ENCODE peak calls at places on chromosomes 2 and 18, in six cellular contexts. O is tibial artery, J is A549, E is ovary, S is endothelial cell of umbilical vein, B is IMR-90. P is an unnamed sample.

GRCh38 chr2:197869501-197870111 is 65.2 kb downstream of the PLCL1 start:
- DNase-seq in O (no peak), J (no peak), E (no peak), S (no peak), B (no peak), P (peak; percentile 44)

GRCh38 chr2:8197101-8197500 is 484.8 kb upstream of the ID2 start:
- DNase-seq in O (no peak), J (no peak), E (no peak), S (no peak), B (peak; percentile 86), P (peak; percentile 88)

GRCh38 chr2:100065029-100065428 is 77.4 kb downstream of the AFF3 start:
- DNase-seq in O (no peak), J (no peak), E (no peak), S (no peak), B (no peak), P (no peak)

GRCh38 chr2:240170354-240170735 is 29.9 kb upstream of the OTOS start:
- DNase-seq in O (no peak), J (no peak), E (no peak), S (no peak), B (peak; percentile 25), P (no peak)

GRCh38 chr18:76397631-76398030 is 97.4 kb downstream of the ZNF516 start:
- DNase-seq in O (no peak), J (no peak), E (no peak), S (no peak), B (no peak), P (no peak)

GRCh38 chr2:234953116-234954031 is 1.6 kb downstream of the SH3BP4 start:
- DNase-seq in O (no peak), J (no peak), E (peak; percentile 56), S (peak; percentile 47), B (no peak), P (peak; percentile 33)

GRCh38 chr18:48597110-48597509 is 58.3 kb downstream of the CTIF start:
- DNase-seq in O (no peak), J (no peak), E (no peak), S (no peak), B (no peak), P (no peak)

GRCh38 chr2:105757361-105757933 is 12.7 kb downstream of the NCK2 start:
- DNase-seq in O (no peak), J (no peak), E (no peak), S (no peak), B (no peak), P (no peak)

GRCh38 chr18:23719634-23720201 is 30.5 kb downstream of the LAMA3 start:
- DNase-seq in O (no peak), J (peak; percentile 95), E (no peak), S (peak; percentile 88), B (peak; percentile 98), P (peak; percentile 99)

GRCh38 chr18:61394983-61395382 is 61.8 kb downstream of the CDH20 start:
- DNase-seq in O (no peak), J (no peak), E (no peak), S (no peak), B (no peak), P (no peak)

GRCh38 chr2:70947556-70948184 is 12.0 kb downstream of the ATP6V1B1 start:
- DNase-seq in O (no peak), J (no peak), E (no peak), S (peak; percentile 65), B (peak; percentile 75), P (peak; percentile 74)

GRCh38 chr2:229586746-229587705 is 127.3 kb downstream of the DNER start:
- DNase-seq in O (peak; percentile 75), J (peak; percentile 77), E (peak; percentile 90), S (peak; percentile 53), B (peak; percentile 60), P (peak; percentile 90)

GRCh38 chr2:4354678-4355077 is 651.3 kb downstream of the DCDC2C start:
- DNase-seq in O (no peak), J (peak; percentile 39), E (no peak), S (peak; percentile 69), B (no peak), P (no peak)

GRCh38 chr18:8529609-8530008 is 79.6 kb upstream of the RAB12 start:
- DNase-seq in O (no peak), J (no peak), E (no peak), S (no peak), B (no peak), P (no peak)

GRCh38 chr2:188404341-188405004 is 112.8 kb downstream of the GULP1 start:
- DNase-seq in O (no peak), J (no peak), E (no peak), S (no peak), B (peak; percentile 56), P (peak; percentile 12)

GRCh38 chr2:9057939-9058761 is 54.7 kb upstream of the MBOAT2 start:
- DNase-seq in O (no peak), J (peak; percentile 66), E (no peak), S (no peak), B (peak; percentile 89), P (peak; percentile 93)

GRCh38 chr2:64645014-64645418 is 8.7 kb downstream of the SERTAD2 start:
- DNase-seq in O (peak; percentile 58), J (peak; percentile 75), E (peak; percentile 75), S (peak; percentile 80), B (peak; percentile 68), P (peak; percentile 67)

GRCh38 chr2:1790473-1790872 is 46.2 kb upstream of the PXDN start:
- DNase-seq in O (no peak), J (no peak), E (no peak), S (no peak), B (no peak), P (no peak)

GRCh38 chr2:24881623-24882022 is 38.4 kb downstream of the ADCY3 start:
- DNase-seq in O (no peak), J (no peak), E (no peak), S (no peak), B (no peak), P (no peak)

GRCh38 chr2:34729845-34730244 is 1130.7 kb upstream of the FAM98A start:
- DNase-seq in O (no peak), J (no peak), E (no peak), S (no peak), B (no peak), P (no peak)

GRCh38 chr2:8546319-8547283 is 135.3 kb upstream of the ID2 start:
- DNase-seq in O (no peak), J (no peak), E (no peak), S (no peak), B (no peak), P (no peak)

GRCh38 chr18:23588836-23589560 is 2.7 kb upstream of the NPC1 start:
- DNase-seq in O (no peak), J (no peak), E (no peak), S (no peak), B (no peak), P (peak; percentile 18)

GRCh38 chr2:10253596-10254372 is 48.9 kb upstream of the HPCAL1 start:
- DNase-seq in O (no peak), J (no peak), E (no peak), S (no peak), B (no peak), P (no peak)

GRCh38 chr2:82139979-82140611 is 1835.5 kb upstream of the LRRTM1 start:
- DNase-seq in O (no peak), J (no peak), E (no peak), S (no peak), B (no peak), P (no peak)

GRCh38 chr2:101753207-101753616 is 55.7 kb downstream of the MAP4K4 start:
- DNase-seq in O (no peak), J (no peak), E (no peak), S (no peak), B (peak; percentile 46), P (no peak)

DNA sequence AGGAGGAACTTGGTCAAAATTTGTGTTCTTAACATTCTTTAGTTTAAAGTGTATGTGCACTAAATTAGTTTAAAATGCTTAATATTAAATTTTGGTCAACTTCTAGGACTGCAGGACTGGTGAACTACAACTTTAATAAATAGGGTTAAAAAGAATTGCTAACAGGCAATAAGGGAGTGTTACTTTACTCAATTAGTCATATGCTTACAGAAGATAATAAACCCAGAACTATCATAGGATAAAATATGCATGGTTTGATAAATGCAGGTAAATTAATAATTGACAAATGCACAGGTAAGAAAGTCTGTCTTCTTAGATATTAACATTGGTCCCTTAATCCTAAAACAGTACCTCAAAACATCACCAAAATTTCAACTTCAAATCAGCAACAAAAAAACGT is 20.6 kb downstream of the FARSB start:
- DNase-seq in O (no peak), J (no peak), E (no peak), S (no peak), B (no peak), P (no peak)
- TF ChIP-seq CTCF in O (no peak), J (no peak), E (no peak), S (no peak), B (no peak), P (no peak)

GRCh38 chr2:16774980-16775963 is 109.6 kb upstream of the CYRIA start:
- DNase-seq in O (no peak), J (peak; percentile 30), E (no peak), S (no peak), B (no peak), P (peak; percentile 17)
- H3K4me3 ChIP-seq in O (no peak overlapping the region), J (no peak overlapping the region), E (no peak overlapping the region), S (no peak overlapping the region), B (no peak overlapping the region), P (no peak overlapping the region)

DNA sequence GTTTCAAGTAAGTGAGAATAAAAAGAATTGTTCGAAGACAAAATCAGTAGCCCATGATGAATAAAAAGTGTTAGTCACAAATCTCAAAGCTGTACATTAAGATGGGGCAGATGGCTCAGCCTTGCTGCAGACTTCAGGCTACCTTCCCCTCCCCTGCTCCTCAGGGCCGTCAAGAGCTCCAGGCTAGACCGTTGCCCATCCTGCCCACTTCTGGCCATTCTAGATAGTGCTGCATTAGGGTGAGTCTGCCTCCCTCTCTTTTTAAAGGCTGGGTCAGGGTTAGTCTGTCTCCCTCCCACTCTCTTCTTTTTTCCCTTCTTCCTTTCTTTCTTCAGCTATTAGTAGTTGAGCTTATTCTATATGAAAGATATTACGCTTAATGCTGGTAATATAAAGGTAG is 86.0 kb downstream of the MAPRE2 start:
- DNase-seq in O (no peak), J (peak; percentile 38), E (no peak), S (peak; percentile 21), B (peak; percentile 8), P (peak; percentile 25)
- TF ChIP-seq CTCF in O (no peak), J (no peak), E (no peak), S (no peak), B (peak; percentile 11), P (peak; percentile 42)

GRCh38 chr2:12510070-12510469 is 206.7 kb upstream of the TRIB2 start:
- DNase-seq in O (no peak), J (no peak), E (no peak), S (no peak), B (no peak), P (no peak)

GRCh38 chr2:12502759-12503158 is 214.0 kb upstream of the TRIB2 start:
- DNase-seq in O (no peak), J (no peak), E (no peak), S (no peak), B (peak; percentile 71), P (peak; percentile 83)

GRCh38 chr2:12506846-12507245 is 209.9 kb upstream of the TRIB2 start:
- DNase-seq in O (no peak), J (no peak), E (no peak), S (no peak), B (peak; percentile 14), P (peak; percentile 22)

GRCh38 chr2:12504443-12504842 is 212.3 kb upstream of the TRIB2 start:
- DNase-seq in O (no peak), J (no peak), E (no peak), S (peak; percentile 43), B (peak; percentile 57), P (peak; percentile 42)

DNA sequence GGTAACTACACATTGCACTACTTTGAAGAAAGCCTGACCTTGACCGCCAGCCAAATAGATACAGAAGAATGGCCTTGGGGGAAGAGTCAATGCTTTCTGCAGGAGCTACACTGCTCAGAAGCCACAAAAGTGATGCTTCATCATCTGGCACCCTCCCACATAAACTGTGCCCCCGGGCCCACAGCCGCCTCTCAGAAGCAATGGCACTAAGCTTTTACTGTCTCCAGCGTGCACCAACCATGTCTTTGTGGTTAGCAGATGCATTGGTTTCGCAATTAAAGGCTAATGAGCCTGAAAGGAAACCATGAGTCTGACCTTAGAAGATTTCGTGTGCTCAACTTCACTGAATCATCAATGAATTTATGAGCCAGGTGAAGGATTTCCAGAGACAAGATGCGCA is 209.4 kb upstream of the TRIB2 start:
- DNase-seq in O (no peak), J (no peak), E (peak; percentile 56), S (no peak), B (peak; percentile 80), P (peak; percentile 90)
- H3K4me3 ChIP-seq in O (no peak overlapping the region), J (no peak overlapping the region), E (no peak overlapping the region), S (no peak overlapping the region), B (no peak overlapping the region), P (no peak overlapping the region)